ENCODE peak calls at places on chromosomes 13 and 19, in eight cellular contexts. K is stimulated activated effector memory CD8-positive, alpha-beta T cell treated with anti-CD3 and anti-CD28 coated beads, Interleukin-12 subunit alpha, Interleukin-12 subunit beta, amount 100 ng/mL, for 72 hours; U is A172; T is mucosa of gallbladder; J is activated T-cell treated with anti-CD3 and anti-CD28 coated beads, Interleukin-2, amount 50 U/mL, for 72 hours; G is ACHN; N is body of pancreas; A is CD8-positive, alpha-beta memory T cell. X is an unnamed sample.

GRCh38 chr19:13621413-13621812 is 115.1 kb upstream of the CACNA1A start:
- DNase-seq in K (peak; percentile 62), U (peak; percentile 97), T (no peak), J (peak; percentile 48), G (peak; percentile 92), N (no peak), A (no peak), X (no peak)

GRCh38 chr13:66879971-66880370 is 350.2 kb downstream of the PCDH9 start:
- DNase-seq in K (no peak), U (no peak), T (no peak), J (no peak), G (no peak), N (no peak), A (no peak), X (no peak)

GRCh38 chr19:35859414-35859813 is 2.7 kb downstream of the KIRREL2 start:
- DNase-seq in K (no peak), U (no peak), T (no peak), J (no peak), G (no peak), N (peak; percentile 57), A (no peak), X (no peak)

GRCh38 chr13:113151745-113152707 is 6.4 kb upstream of the PROZ start:
- DNase-seq in K (no peak), U (no peak), T (no peak), J (peak; percentile 17), G (no peak), N (no peak), A (no peak), X (no peak)

GRCh38 chr13:112839347-112840105 is 129.5 kb upstream of the MCF2L start:
- DNase-seq in K (no peak), U (no peak), T (no peak), J (no peak), G (no peak), N (no peak), A (no peak), X (no peak)

GRCh38 chr13:95281258-95281602 is 20.0 kb downstream of the ABCC4 start:
- DNase-seq in K (no peak), U (no peak), T (no peak), J (no peak), G (no peak), N (no peak), A (no peak), X (no peak)

GRCh38 chr19:55333870-55334269 is 5.8 kb upstream of the KMT5C start:
- DNase-seq in K (no peak), U (no peak), T (no peak), J (no peak), G (no peak), N (peak; percentile 52), A (no peak), X (no peak)

GRCh38 chr13:110382229-110382628 is 75.1 kb downstream of the COL4A2 start:
- DNase-seq in K (no peak), U (peak; percentile 78), T (no peak), J (no peak), G (peak; percentile 40), N (no peak), A (no peak), X (no peak)

GRCh38 chr19:29098863-29099481 is 114.0 kb downstream of the UQCRFS1 start:
- DNase-seq in K (no peak), U (peak; percentile 40), T (peak; percentile 76), J (no peak), G (peak; percentile 79), N (peak; percentile 49), A (no peak), X (no peak)

GRCh38 chr13:113537205-113537604 is 46.7 kb upstream of the DCUN1D2 start:
- DNase-seq in K (no peak), U (no peak), T (no peak), J (no peak), G (no peak), N (no peak), A (no peak), X (no peak)

GRCh38 chr13:27825153-27825552 is 32.9 kb downstream of the GSX1 start:
- DNase-seq in K (no peak), U (no peak), T (no peak), J (no peak), G (no peak), N (no peak), A (no peak), X (no peak)

GRCh38 chr13:21676611-21677021 is 5.7 kb downstream of the FGF9 start:
- DNase-seq in K (no peak), U (no peak), T (no peak), J (peak; percentile 23), G (peak; percentile 29), N (peak; percentile 46), A (no peak), X (peak; percentile 44)

GRCh38 chr13:46668302-46668720 is 115.3 kb downstream of the LRCH1 start:
- DNase-seq in K (no peak), U (peak; percentile 77), T (peak; percentile 42), J (peak; percentile 34), G (peak; percentile 38), N (no peak), A (no peak), X (no peak)

GRCh38 chr19:12867120-12868099 is 13.8 kb downstream of the DNASE2 start:
- DNase-seq in K (peak; percentile 85), U (no peak), T (peak; percentile 47), J (peak; percentile 80), G (peak; percentile 23), N (peak; percentile 63), A (peak; percentile 58), X (no peak)

GRCh38 chr13:113452942-113453901 is at the start of gene ADPRHL1:
- DNase-seq in K (no peak), U (no peak), T (no peak), J (no peak), G (no peak), N (no peak), A (no peak), X (no peak)

X was measured in COR-L47.